ENCODE peak calls at places on chromosomes 12 and 14, in four cellular contexts. One of them, this sample, is unnamed. For H3K4me1, the result is how much of the 10 kb centered on the place peaks cover.

GRCh38 chr14:58898655-58899316 is 261.0 kb downstream of the DACT1 start:
- DNase-seq in HCT116: no peak
- DNase-seq in HepG2: no peak
- DNase-seq in K562: no peak
- DNase-seq in this sample: no peak

GRCh38 chr14:67886221-67886620 is 66.6 kb downstream of the RAD51B start:
- DNase-seq in HCT116: no peak
- DNase-seq in K562: no peak
- DNase-seq in HepG2: no peak
- DNase-seq in this sample: no peak

GRCh38 chr12:78560633-78561032 is 303.9 kb upstream of the SYT1 start:
- DNase-seq in HCT116: no peak
- DNase-seq in HepG2: no peak
- DNase-seq in K562: no peak
- DNase-seq in this sample: no peak

GRCh38 chr14:75884198-75884611 is 97.6 kb downstream of the TGFB3 start:
- DNase-seq in K562: no peak
- DNase-seq in HepG2: no peak
- DNase-seq in HCT116: no peak
- DNase-seq in this sample: no peak

GRCh38 chr12:24770851-24771250 is 178.1 kb downstream of the BCAT1 start:
- DNase-seq in K562: no peak
- DNase-seq in HCT116: no peak
- DNase-seq in HepG2: no peak
- DNase-seq in this sample: no peak

GRCh38 chr14:92549096-92549852 is 35.7 kb downstream of the RIN3 start:
- DNase-seq in K562: no peak
- DNase-seq in HepG2: no peak
- DNase-seq in HCT116: no peak
- DNase-seq in this sample: no peak

GRCh38 chr12:49503674-49504180 is 35.1 kb upstream of the KCNH3 start:
- DNase-seq in K562: no peak
- DNase-seq in HepG2: no peak
- DNase-seq in HCT116: peak
- DNase-seq in this sample: no peak

GRCh38 chr14:106681161-106681955 is 1155.0 kb downstream of the TMEM121 start:
- DNase-seq in HepG2: no peak
- DNase-seq in K562: no peak
- DNase-seq in HCT116: no peak
- DNase-seq in this sample: no peak

GRCh38 chr12:101924647-101925046 is 47.3 kb downstream of the DRAM1 start:
- DNase-seq in K562: peak
- DNase-seq in HepG2: no peak
- DNase-seq in HCT116: no peak
- DNase-seq in this sample: no peak

GRCh38 chr12:89370850-89371249 is 18.5 kb upstream of the DUSP6 start:
- DNase-seq in K562: no peak
- DNase-seq in HepG2: no peak
- DNase-seq in HCT116: peak
- DNase-seq in this sample: no peak

GRCh38 chr12:93137656-93138612 is 208.8 kb upstream of the EEA1 start:
- DNase-seq in HepG2: no peak
- DNase-seq in K562: peak
- DNase-seq in HCT116: peak
- DNase-seq in this sample: no peak

GRCh38 chr14:51780741-51781140 is 79.7 kb upstream of the GNG2 start:
- DNase-seq in HCT116: no peak
- DNase-seq in K562: no peak
- DNase-seq in HepG2: no peak
- DNase-seq in this sample: no peak

GRCh38 chr12:47038270-47038748 is 41.1 kb upstream of the PCED1B start:
- DNase-seq in K562: no peak
- DNase-seq in HepG2: no peak
- DNase-seq in HCT116: no peak
- DNase-seq in this sample: no peak

GRCh38 chr12:42186793-42187192 is 42.1 kb upstream of the GXYLT1 start:
- DNase-seq in HCT116: no peak
- DNase-seq in K562: no peak
- DNase-seq in HepG2: no peak
- DNase-seq in this sample: no peak

GRCh38 chr14:100340454-100340813 is 17.3 kb downstream of the SLC25A47 start:
- DNase-seq in HCT116: no peak
- DNase-seq in HepG2: no peak
- DNase-seq in K562: no peak
- DNase-seq in this sample: no peak

GRCh38 chr14:55107766-55108554 is 21.1 kb upstream of the LGALS3 start:
- DNase-seq in HepG2: peak
- DNase-seq in HCT116: peak
- DNase-seq in K562: peak
- DNase-seq in this sample: no peak

GRCh38 chr14:71130491-71131179 is 223.4 kb downstream of the PCNX1 start:
- DNase-seq in HCT116: no peak
- DNase-seq in HepG2: no peak
- DNase-seq in K562: peak
- DNase-seq in this sample: no peak

GRCh38 chr14:88829188-88829587 is 4.7 kb downstream of the TTC8 start:
- DNase-seq in K562: no peak
- DNase-seq in HepG2: peak
- DNase-seq in HCT116: no peak
- DNase-seq in this sample: no peak
- TF ChIP-seq ZNF274 in K562: no peak
- TF ChIP-seq ZNF274 in HepG2: no peak
- TF ChIP-seq ZNF274 in HCT116: no peak
- TF ChIP-seq ZNF274 in this sample: no peak

DNA sequence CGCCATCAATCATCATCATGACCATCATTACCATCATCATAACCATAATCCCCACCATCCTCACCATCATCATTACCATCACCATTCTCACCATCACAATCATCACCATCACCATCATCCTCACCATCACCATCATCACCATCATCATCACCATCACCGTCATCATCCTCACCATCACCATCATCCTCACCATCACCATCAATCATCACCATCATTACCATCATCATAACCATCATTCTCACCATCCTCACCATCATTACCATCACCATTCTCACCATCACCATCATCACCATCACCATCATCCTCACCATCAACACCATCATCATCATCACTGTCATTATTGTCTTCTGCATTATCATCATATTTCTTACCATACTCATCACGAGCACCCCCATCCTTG is 245.5 kb downstream of the ADGRD1 start:
- DNase-seq in HepG2: no peak
- DNase-seq in HCT116: no peak
- DNase-seq in K562: no peak
- DNase-seq in this sample: no peak
- TF ChIP-seq ATF3 in HepG2: no peak
- TF ChIP-seq ATF3 in HCT116: no peak
- TF ChIP-seq ATF3 in K562: no peak
- TF ChIP-seq ATF3 in this sample: no peak

GRCh38 chr12:3147260-3147659 is 70.1 kb downstream of the TSPAN9 start:
- DNase-seq in HepG2: no peak
- DNase-seq in HCT116: no peak
- DNase-seq in K562: no peak
- DNase-seq in this sample: no peak
- H3K4me1 ChIP-seq in HepG2: under half
- H3K4me1 ChIP-seq in HCT116: under half
- H3K4me1 ChIP-seq in K562: under half
- H3K4me1 ChIP-seq in this sample: under half

GRCh38 chr12:105274571-105274970 is 38.6 kb upstream of the APPL2 start:
- DNase-seq in K562: no peak
- DNase-seq in HCT116: no peak
- DNase-seq in HepG2: no peak
- DNase-seq in this sample: no peak

GRCh38 chr12:105272814-105273416 is 36.9 kb upstream of the APPL2 start:
- DNase-seq in K562: no peak
- DNase-seq in HCT116: no peak
- DNase-seq in HepG2: no peak
- DNase-seq in this sample: no peak

GRCh38 chr12:105278043-105278697 is 42.2 kb upstream of the APPL2 start:
- DNase-seq in HepG2: peak
- DNase-seq in HCT116: no peak
- DNase-seq in K562: peak
- DNase-seq in this sample: no peak

GRCh38 chr12:105273601-105274000 is 37.6 kb upstream of the APPL2 start:
- DNase-seq in HepG2: no peak
- DNase-seq in K562: no peak
- DNase-seq in HCT116: no peak
- DNase-seq in this sample: no peak

GRCh38 chr12:105275997-105276760 is 40.2 kb upstream of the APPL2 start:
- DNase-seq in HCT116: no peak
- DNase-seq in K562: no peak
- DNase-seq in HepG2: no peak
- DNase-seq in this sample: no peak
- TF ChIP-seq ZNF274 in HCT116: no peak
- TF ChIP-seq ZNF274 in K562: no peak
- TF ChIP-seq ZNF274 in HepG2: no peak
- TF ChIP-seq ZNF274 in this sample: no peak

GRCh38 chr14:96162265-96162664 is 42.4 kb upstream of the BDKRB2 start:
- DNase-seq in HepG2: no peak
- DNase-seq in K562: no peak
- DNase-seq in HCT116: no peak
- DNase-seq in this sample: no peak

GRCh38 chr14:96162741-96163140 is 41.9 kb upstream of the BDKRB2 start:
- DNase-seq in HepG2: no peak
- DNase-seq in HCT116: no peak
- DNase-seq in K562: no peak
- DNase-seq in this sample: no peak

GRCh38 chr14:96160913-96161310 is 43.7 kb upstream of the BDKRB2 start:
- DNase-seq in HepG2: no peak
- DNase-seq in HCT116: no peak
- DNase-seq in K562: no peak
- DNase-seq in this sample: no peak

GRCh38 chr14:96158735-96159134 is 45.9 kb upstream of the BDKRB2 start:
- DNase-seq in K562: no peak
- DNase-seq in HCT116: no peak
- DNase-seq in HepG2: no peak
- DNase-seq in this sample: no peak

DNA sequence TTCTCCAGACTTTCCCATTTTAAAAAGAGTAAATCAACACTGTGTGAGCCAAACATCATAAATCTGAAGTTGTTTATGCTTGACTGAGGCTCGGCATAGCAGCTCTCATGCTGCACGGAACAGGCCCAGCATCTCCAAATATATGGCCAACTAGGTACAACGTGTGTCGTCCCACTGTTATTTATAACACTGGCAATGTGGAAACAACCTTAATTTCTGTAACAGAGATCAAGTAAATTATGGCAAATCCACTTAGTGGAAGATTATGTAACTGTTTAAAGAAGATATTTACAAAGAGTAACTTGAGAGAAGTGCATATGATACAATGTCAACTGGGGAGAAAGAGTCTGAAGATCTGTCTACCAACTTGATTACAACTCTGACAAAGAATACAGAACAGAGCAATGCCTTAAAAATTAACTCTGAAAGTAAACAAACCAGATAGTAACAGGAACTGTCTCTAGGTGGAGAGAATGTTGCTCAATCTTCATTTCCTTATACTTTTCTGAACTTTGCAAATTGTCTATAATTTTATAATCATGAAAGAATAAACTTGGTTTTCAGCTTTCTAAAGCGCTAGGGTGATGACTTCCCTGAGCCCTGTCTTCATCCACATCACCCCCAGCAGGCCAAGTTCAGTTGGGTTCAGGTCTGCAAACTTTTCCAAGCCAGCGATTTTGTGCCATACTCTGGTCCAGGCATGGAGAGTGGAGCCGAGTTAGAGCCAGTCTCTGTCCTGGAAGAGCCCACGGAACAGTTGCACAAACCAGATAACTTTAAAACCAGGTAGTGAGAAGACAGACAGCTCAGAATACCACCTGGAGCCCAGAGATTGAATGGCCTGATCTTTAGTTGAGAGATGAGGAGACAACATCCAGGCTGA is 44.4 kb upstream of the BDKRB2 start:
- DNase-seq in HCT116: no peak
- DNase-seq in HepG2: no peak
- DNase-seq in K562: no peak
- DNase-seq in this sample: no peak
- TF ChIP-seq ATF3 in HCT116: no peak
- TF ChIP-seq ATF3 in HepG2: no peak
- TF ChIP-seq ATF3 in K562: no peak
- TF ChIP-seq ATF3 in this sample: no peak

This sample was measured in H1.